ENCODE peak calls at places on chromosomes 7 and 10, in five cellular contexts. K is AG09309, F is upper lobe of right lung, P is BJ, C is cardiac fibroblast. D is an unnamed sample.

GRCh38 chr7:131226116-131226562 is 101.5 kb upstream of the MKLN1 start:
- DNase-seq in C (no peak), K (no peak), P (no peak), F (no peak), D (no peak)

GRCh38 chr10:12922117-12922900 is 79.2 kb downstream of the CCDC3 start:
- DNase-seq in C (no peak), F (no peak), P (no peak), K (no peak), D (no peak)

GRCh38 chr10:83165164-83165563 is 974.1 kb upstream of the GHITM start:
- DNase-seq in F (no peak), P (no peak), C (no peak), K (no peak), D (no peak)

GRCh38 chr10:107616031-107616430 is 451.5 kb upstream of the SORCS1 start:
- DNase-seq in F (no peak), P (no peak), K (no peak), C (no peak), D (no peak)

GRCh38 chr7:36175872-36176271 is 22.8 kb downstream of the EEPD1 start:
- DNase-seq in K (no peak), C (no peak), P (no peak), F (peak; percentile 72), D (no peak)

GRCh38 chr10:11162828-11163599 is 145.3 kb downstream of the CELF2 start:
- DNase-seq in F (peak; percentile 80), P (no peak), C (peak; percentile 15), K (no peak), D (no peak)

GRCh38 chr7:67788689-67789088 is 792.1 kb downstream of the TYW1 start:
- DNase-seq in C (peak; percentile 41), F (no peak), P (no peak), K (no peak), D (no peak)

GRCh38 chr7:100893910-100894763 is 1.6 kb downstream of the ACHE start:
- DNase-seq in P (no peak), C (no peak), K (no peak), F (no peak), D (no peak)

GRCh38 chr7:148901178-148901577 is 17.1 kb upstream of the EZH2 start:
- DNase-seq in C (no peak), F (no peak), P (no peak), K (no peak), D (no peak)

GRCh38 chr10:3477683-3478082 is 305.1 kb upstream of the PITRM1 start:
- DNase-seq in C (peak; percentile 90), K (no peak), F (no peak), P (no peak), D (no peak)

GRCh38 chr7:150378115-150378852 is 846 bp upstream of the ZNF775 start:
- DNase-seq in K (no peak), C (peak; percentile 83), F (peak; percentile 71), P (no peak), D (peak; percentile 79)

GRCh38 chr7:130910949-130911944 is 177.2 kb upstream of the KLF14 start:
- DNase-seq in C (peak; percentile 68), K (no peak), F (no peak), P (no peak), D (no peak)

GRCh38 chr7:94687810-94688209 is 31.9 kb upstream of the SGCE start:
- DNase-seq in K (no peak), P (no peak), C (peak; percentile 24), F (no peak), D (no peak)

GRCh38 chr7:130917669-130918128 is 183.7 kb upstream of the KLF14 start:
- DNase-seq in F (no peak), P (no peak), K (no peak), C (no peak), D (no peak)

GRCh38 chr10:113683300-113683699 is 3.6 kb downstream of the CASP7 start:
- DNase-seq in P (no peak), F (no peak), K (no peak), C (no peak), D (no peak)

GRCh38 chr10:52541082-52541481 is 227.0 kb downstream of the DKK1 start:
- DNase-seq in F (no peak), C (peak; percentile 28), K (peak; percentile 85), P (no peak), D (no peak)

GRCh38 chr10:85557077-85557476 is 809.5 kb downstream of the GRID1 start:
- DNase-seq in K (no peak), P (no peak), C (peak; percentile 9), F (no peak), D (no peak)

GRCh38 chr10:49679480-49679893 is at the start of gene C10orf53:
- DNase-seq in F (no peak), P (no peak), K (no peak), C (peak; percentile 73), D (peak; percentile 14)

GRCh38 chr10:88735661-88736060 is 24.2 kb upstream of the LIPN start:
- DNase-seq in K (no peak), C (peak; percentile 8), F (no peak), P (no peak), D (no peak)

GRCh38 chr7:48429117-48429516 is 257.9 kb downstream of the ABCA13 start:
- DNase-seq in C (no peak), F (no peak), P (no peak), K (no peak), D (no peak)

GRCh38 chr10:60818134-60818770 is 40.0 kb downstream of the CDK1 start:
- DNase-seq in F (no peak), P (peak; percentile 74), C (peak; percentile 67), K (peak; percentile 70), D (no peak)

GRCh38 chr10:55351431-55351830 is 550.4 kb upstream of the PCDH15 start:
- DNase-seq in F (no peak), K (no peak), C (no peak), P (no peak), D (no peak)

GRCh38 chr10:45239642-45240041 is 75.8 kb downstream of the OR13A1 start:
- DNase-seq in K (peak; percentile 28), P (peak; percentile 6), C (peak; percentile 17), F (no peak), D (no peak)

GRCh38 chr7:86008898-86009297 is 634.8 kb upstream of the GRM3 start:
- DNase-seq in P (no peak), C (no peak), K (no peak), F (no peak), D (no peak)

GRCh38 chr7:86002858-86003257 is 640.9 kb upstream of the GRM3 start:
- DNase-seq in C (no peak), P (no peak), F (no peak), K (no peak), D (no peak)

GRCh38 chr7:86006909-86007308 is 636.8 kb upstream of the GRM3 start:
- DNase-seq in P (no peak), C (no peak), K (no peak), F (no peak), D (no peak)
- H3K4me3 ChIP-seq in P (no peak overlapping the region), C (no peak overlapping the region), K (no peak overlapping the region), F (no peak overlapping the region), D (no peak overlapping the region)

GRCh38 chr10:123636598-123637325 is 29.4 kb upstream of the GPR26 start:
- DNase-seq in K (no peak), F (no peak), P (no peak), C (no peak), D (no peak)

GRCh38 chr10:123635131-123635530 is 31.0 kb upstream of the GPR26 start:
- DNase-seq in F (no peak), P (no peak), C (no peak), K (no peak), D (no peak)

GRCh38 chr10:123634221-123634620 is 31.9 kb upstream of the GPR26 start:
- DNase-seq in F (no peak), C (no peak), K (no peak), P (no peak), D (no peak)

GRCh38 chr10:123637326-123637880 is 28.8 kb upstream of the GPR26 start:
- DNase-seq in P (peak; percentile 50), C (no peak), F (no peak), K (peak; percentile 40), D (no peak)

DNA sequence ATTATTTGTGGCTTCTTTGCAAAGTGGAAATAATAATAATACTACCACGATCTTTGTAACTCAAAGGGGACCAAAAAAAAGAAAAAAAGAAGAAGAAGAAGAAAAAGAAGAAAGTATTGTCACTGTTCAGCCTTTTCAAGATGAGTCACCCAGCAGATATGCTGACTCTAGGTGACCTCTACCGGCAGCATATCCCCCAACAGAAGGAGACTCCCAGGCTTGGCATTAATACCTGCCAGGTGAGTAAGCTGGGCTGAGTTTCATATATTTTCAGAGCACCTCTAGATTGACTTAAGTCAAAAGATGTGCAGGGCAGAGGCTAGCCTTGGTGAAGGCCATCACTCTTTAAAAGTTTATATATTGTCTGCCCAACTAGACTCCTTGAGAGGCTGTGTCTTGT is 30.4 kb upstream of the GPR26 start:
- DNase-seq in P (no peak), F (no peak), K (no peak), C (no peak), D (no peak)
- TF ChIP-seq CTCF in P (no peak), F (no peak), K (no peak), C (no peak), D (no peak)

GRCh38 chr10:124465777-124466488 is 4.3 kb downstream of the LHPP start:
- DNase-seq in P (no peak), K (no peak), C (no peak), F (no peak), D (no peak)
- H3K4me3 ChIP-seq in P (no peak overlapping the region), K (no peak overlapping the region), C (no peak overlapping the region), F (no peak overlapping the region), D (no peak overlapping the region)

DNA sequence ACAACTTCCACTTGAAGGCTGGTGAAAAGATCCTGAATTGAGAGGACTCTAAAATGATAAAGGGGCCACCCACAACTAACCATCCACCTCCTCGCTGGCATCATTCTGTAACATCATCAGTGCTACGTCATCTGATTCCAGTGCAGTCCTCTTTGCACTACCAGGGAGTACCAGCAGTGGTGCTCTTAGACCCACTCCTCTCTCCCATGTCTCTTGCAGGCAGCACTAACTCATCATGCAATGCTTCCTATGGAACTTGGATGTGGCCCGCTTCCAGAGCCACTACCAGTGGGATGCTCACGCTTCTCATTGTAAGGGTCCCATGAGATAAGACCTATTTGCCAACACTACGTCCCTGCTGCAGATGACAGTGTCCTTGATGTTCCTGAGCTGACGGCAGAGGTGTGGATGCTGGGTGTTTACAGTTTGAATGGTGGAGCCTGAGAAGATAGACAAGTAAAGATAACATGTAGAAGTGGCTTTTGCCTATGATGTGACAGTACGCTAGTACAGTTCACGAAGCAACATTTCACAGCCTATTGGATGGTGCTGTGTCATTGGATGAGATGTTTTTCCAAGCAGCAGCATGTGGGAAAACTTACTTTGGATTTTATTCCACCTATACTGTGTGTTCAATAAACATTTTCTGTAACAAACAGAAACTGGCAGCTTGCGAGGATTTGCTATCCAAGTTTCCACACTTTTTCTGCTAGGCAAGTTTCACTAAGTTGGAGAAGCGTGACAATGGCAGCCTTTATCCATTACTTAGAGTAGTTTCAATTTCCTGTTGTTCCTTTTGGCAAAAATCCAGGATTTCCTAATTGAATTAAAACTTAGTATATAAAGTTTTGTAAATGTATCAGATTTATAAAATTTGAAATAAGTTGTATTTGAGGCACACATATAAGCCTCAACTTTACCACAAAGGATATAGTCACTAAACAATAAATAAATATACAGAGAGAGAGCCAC is 35.9 kb upstream of the COBL start:
- DNase-seq in K (no peak), F (no peak), C (no peak), P (no peak), D (no peak)
- TF ChIP-seq CTCF in K (no peak), F (no peak), C (no peak), P (no peak), D (no peak)

D was measured in HFF-Myc.